ENCODE peak calls at places on chromosome 16, in four cellular contexts. P is H1, V is K562, F is GM12878. C is an unnamed sample.

GRCh38 chr16:70480127-70481105 is 26.0 kb downstream of the FCSK start:
- DNase-seq in F (no peak), V (no peak), P (no peak), C (no peak)

GRCh38 chr16:79097781-79098180 is 502.8 kb downstream of the MAF start:
- DNase-seq in V (no peak), F (no peak), P (no peak), C (no peak)

GRCh38 chr16:69559164-69559563 is 6.6 kb upstream of the NFAT5 start:
- DNase-seq in V (no peak), F (no peak), P (no peak), C (peak)

GRCh38 chr16:50670476-50670875 is 10.6 kb downstream of the SNX20 start:
- DNase-seq in P (no peak), V (no peak), F (no peak), C (no peak)

GRCh38 chr16:8905168-8905762 is 23.1 kb downstream of the LITAFD start:
- DNase-seq in V (no peak), F (no peak), P (no peak), C (peak)

GRCh38 chr16:89190150-89190958 is 10.0 kb downstream of the SLC22A31 start:
- DNase-seq in V (no peak), P (no peak), F (no peak), C (no peak)

GRCh38 chr16:7289299-7289698 is 43.3 kb upstream of the RBFOX1 start:
- DNase-seq in F (no peak), P (no peak), V (no peak), C (no peak)

GRCh38 chr16:50146479-50147435 is 6.3 kb upstream of the TENT4B start:
- DNase-seq in P (no peak), F (no peak), V (peak), C (no peak)

GRCh38 chr16:16050106-16050505 is 100.7 kb downstream of the ABCC1 start:
- DNase-seq in F (no peak), P (no peak), V (no peak), C (no peak)

GRCh38 chr16:67959520-67959919 is 8.9 kb downstream of the SLC12A4 start:
- DNase-seq in V (peak), P (no peak), F (no peak), C (no peak)

GRCh38 chr16:49972280-49972679 is 52.7 kb upstream of the CNEP1R1 start:
- DNase-seq in F (no peak), V (no peak), P (no peak), C (no peak)

GRCh38 chr16:63789603-63790002 is 1332.3 kb downstream of the CDH11 start:
- DNase-seq in P (no peak), F (no peak), V (no peak), C (no peak)

GRCh38 chr16:9755076-9755475 is 427.2 kb downstream of the GRIN2A start:
- DNase-seq in P (no peak), F (no peak), V (no peak), C (no peak)

GRCh38 chr16:8859913-8860881 is 8.6 kb downstream of the CARHSP1 start:
- DNase-seq in V (no peak), F (no peak), P (no peak), C (peak)

GRCh38 chr16:11901091-11901490 is 14.7 kb downstream of the GSPT1 start:
- DNase-seq in F (no peak), V (no peak), P (no peak), C (no peak)

GRCh38 chr16:11893571-11893970 is 22.2 kb downstream of the GSPT1 start:
- DNase-seq in V (no peak), P (no peak), F (no peak), C (no peak)

DNA sequence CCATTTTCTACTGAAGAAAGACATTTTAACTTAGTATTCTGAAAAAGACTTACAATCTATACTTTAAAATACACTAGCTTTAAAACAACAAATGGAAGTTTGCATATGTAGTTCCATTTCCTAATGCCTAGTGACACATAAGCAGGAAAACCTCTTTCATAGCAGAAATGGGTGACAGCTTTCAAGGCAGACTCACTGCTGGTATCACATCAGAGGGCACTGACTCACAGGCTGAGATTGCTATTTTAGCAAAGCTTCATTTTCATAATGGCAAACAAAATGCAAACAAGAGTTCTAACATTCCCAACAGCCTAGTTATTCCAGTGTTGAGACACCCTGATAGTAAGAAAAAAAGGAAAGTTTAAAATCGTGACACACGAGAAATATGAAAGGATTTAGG is 19.0 kb downstream of the GSPT1 start:
- DNase-seq in P (no peak), V (no peak), F (no peak), C (no peak)
- TF ChIP-seq BRCA1 in P (no peak), V (no peak), F (no peak), C (no peak)

DNA sequence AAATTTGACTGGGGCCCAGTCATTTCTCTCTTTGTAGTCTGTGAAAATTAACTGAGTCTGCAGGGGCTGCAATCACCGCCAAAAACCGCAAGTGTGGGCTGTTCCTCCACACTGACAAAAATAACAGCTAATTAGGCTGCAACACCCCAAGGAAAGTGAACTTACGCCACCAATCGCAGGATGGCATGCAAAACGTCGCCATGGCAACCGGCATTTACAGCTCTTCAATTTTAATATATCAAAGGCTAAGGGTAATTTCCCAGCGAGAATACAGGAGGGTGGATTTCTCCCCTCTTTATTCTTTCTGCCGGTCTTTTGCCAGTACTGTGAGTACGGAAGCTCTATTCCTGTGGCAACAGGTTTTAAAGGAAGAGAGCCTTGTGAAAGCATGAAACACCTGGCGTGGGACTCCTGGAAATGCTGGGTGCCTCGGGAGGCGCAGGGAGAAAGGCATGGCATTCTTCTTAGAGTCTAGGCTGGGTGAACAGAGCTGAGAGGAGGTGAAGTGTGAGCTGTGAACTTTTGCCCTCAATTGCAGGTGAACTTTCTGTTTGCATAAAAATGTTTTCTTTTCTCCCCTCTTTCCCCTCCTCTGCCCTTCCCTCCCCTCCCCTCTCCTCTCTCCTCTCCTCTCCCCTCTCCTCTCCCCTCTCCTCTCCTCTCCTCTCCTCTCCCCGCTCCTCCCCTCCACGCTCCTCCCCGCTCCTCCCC is 399.7 kb downstream of the XYLT1 start:
- DNase-seq in F (peak), V (no peak), P (no peak), C (no peak)
- TF ChIP-seq BRCA1 in F (no peak), V (no peak), P (no peak), C (no peak)

DNA sequence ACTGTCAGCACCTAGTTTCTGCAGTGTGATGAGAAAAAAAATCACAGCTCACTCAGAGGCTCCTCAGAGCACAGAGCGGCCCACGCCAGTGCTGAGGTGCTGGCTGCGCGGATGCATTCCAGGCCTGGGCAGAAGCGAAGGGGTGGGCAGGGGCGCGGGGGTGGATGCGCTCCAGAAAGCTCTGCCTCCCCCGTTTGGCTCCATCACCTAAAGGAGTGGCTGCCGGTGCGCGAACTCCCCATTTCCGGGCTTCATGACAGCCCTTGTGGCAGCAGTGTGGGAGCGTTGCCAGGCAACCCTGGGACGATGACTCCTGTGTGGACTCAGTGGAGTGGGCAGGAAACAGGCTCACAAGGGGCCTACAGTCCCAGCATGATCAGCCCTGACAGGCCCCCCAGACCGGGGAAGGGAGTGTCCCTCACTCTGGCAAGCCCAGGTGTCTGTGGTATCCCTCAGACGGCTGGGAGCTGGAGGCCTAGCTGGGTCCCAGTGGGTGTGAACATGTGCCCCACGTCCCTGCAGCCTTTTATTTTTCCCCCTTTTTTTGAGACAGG is 32.8 kb upstream of the NUDT16L1 start:
- DNase-seq in V (no peak), P (no peak), F (no peak), C (peak)
- TF ChIP-seq BRCA1 in V (no peak), P (no peak), F (no peak), C (no peak)

DNA sequence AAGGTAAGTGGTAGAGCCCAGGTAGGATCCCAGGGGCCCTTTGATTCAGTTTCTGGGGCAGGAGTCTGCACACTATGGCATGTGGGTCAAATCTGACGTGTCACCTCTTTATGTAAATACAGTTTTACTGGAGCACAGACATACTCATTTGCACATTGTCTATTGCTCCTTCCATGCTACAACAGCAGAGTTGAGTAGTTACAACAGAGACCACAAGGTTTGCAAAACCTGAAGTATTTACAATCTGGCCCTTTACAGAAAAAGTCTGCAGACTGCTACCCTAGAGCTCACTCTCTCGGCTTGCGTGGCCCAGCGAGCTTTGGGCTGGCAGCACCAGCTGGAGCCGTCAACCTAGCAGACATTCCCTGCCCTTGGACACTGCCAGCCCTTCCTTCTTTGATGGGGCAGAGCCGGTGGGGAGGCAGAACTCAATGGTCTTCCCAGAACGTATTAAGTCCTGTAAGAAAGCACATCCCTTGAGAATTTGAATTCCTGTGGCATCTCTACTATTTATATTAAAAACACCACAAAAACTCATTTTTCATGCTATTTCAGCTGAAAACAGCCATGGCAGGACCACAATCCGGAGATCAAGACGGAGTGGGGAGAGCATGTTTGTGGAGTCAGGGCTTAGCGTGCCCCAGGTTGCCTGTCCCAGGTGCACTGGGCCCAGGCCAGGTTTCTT is 133.1 kb upstream of the NUDT7 start:
- DNase-seq in V (no peak), P (no peak), F (no peak), C (no peak)
- TF ChIP-seq BRCA1 in V (no peak), P (no peak), F (no peak), C (no peak)

GRCh38 chr16:81723098-81723723 is 55.9 kb upstream of the PLCG2 start:
- DNase-seq in F (peak), P (no peak), V (peak), C (peak)
- TF ChIP-seq BRCA1 in F (no peak), P (no peak), V (no peak), C (no peak)

DNA sequence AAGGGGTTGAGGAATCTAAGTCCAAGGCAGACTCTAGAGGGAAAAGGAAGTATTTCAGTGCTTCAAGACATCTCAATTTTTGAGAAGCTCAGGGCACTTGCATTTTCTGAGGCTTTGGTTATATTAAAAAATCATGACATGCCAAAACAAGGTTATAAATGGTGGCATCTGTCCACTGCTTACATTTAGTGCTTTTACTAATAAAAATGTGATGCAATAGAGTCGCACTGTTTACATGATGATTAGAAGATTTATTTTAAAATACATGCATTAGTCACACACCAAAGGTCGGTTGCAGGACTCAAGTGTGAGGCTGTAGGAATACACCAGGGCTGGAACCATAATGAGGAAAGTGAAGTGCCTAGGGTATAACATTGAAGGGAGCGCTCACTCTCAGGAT is 379.6 kb downstream of the HS3ST4 start:
- DNase-seq in V (no peak), F (no peak), P (no peak), C (no peak)
- TF ChIP-seq BRCA1 in V (no peak), F (no peak), P (no peak), C (no peak)

C was measured in HepG2.